ENCODE peak calls at places on chromosomes 16 and 17, in eight cellular contexts. S is tibial nerve; J is activated CD4-positive, alpha-beta T cell treated with anti-CD3 and anti-CD28 coated beads, Interleukin-2, amount 50 U/mL, for 24 hours; A is IMR-90; C is AG04450; E is neural crest cell; B is type B pancreatic cell; K is body of pancreas. H is an unnamed sample.

GRCh38 chr16:87959391-87959968 is 8.2 kb downstream of the BANP start:
- DNase-seq in S (no peak), J (no peak), A (no peak), C (no peak), E (no peak), B (no peak), K (no peak), H (no peak)

GRCh38 chr17:83182620-83183063 is 103.2 kb downstream of the METRNL start:
- DNase-seq in S (peak), J (no peak), A (no peak), C (no peak), E (no peak), B (peak), K (peak), H (no peak)

GRCh38 chr17:39915559-39915958 is 2.9 kb downstream of the GSDMB start:
- DNase-seq in S (no peak), J (no peak), A (no peak), C (no peak), E (no peak), B (no peak), K (no peak), H (no peak)

GRCh38 chr17:11950771-11951519 is 46.3 kb downstream of the ZNF18 start:
- DNase-seq in S (no peak), J (no peak), A (no peak), C (no peak), E (no peak), B (no peak), K (no peak), H (no peak)

GRCh38 chr16:74713876-74714275 is 13.2 kb upstream of the MLKL start:
- DNase-seq in S (no peak), J (no peak), A (no peak), C (no peak), E (no peak), B (no peak), K (no peak), H (no peak)

GRCh38 chr17:67503184-67503583 is 126.1 kb downstream of the PITPNC1 start:
- DNase-seq in S (no peak), J (no peak), A (peak), C (no peak), E (no peak), B (no peak), K (peak), H (no peak)

GRCh38 chr17:57633236-57633635 is 111.9 kb downstream of the CCDC182 start:
- DNase-seq in S (no peak), J (no peak), A (no peak), C (no peak), E (no peak), B (no peak), K (no peak), H (no peak)

GRCh38 chr17:9234404-9234945 is 213.2 kb downstream of the NTN1 start:
- DNase-seq in S (no peak), J (no peak), A (no peak), C (no peak), E (no peak), B (no peak), K (no peak), H (no peak)

GRCh38 chr17:57612202-57613071 is 132.7 kb downstream of the CCDC182 start:
- DNase-seq in S (no peak), J (no peak), A (no peak), C (no peak), E (no peak), B (no peak), K (no peak), H (peak)

GRCh38 chr16:48113471-48113870 is 42.3 kb downstream of the ABCC12 start:
- DNase-seq in S (no peak), J (no peak), A (no peak), C (no peak), E (no peak), B (no peak), K (no peak), H (no peak)

GRCh38 chr16:11138769-11139623 is 117.0 kb downstream of the SOCS1 start:
- DNase-seq in S (peak), J (no peak), A (peak), C (no peak), E (no peak), B (no peak), K (no peak), H (no peak)

GRCh38 chr16:3963203-3963602 is 82.7 kb upstream of the CREBBP start:
- DNase-seq in S (no peak), J (no peak), A (no peak), C (no peak), E (no peak), B (no peak), K (no peak), H (peak)

GRCh38 chr17:1340371-1340770 is 59.7 kb downstream of the YWHAE start:
- DNase-seq in S (no peak), J (no peak), A (no peak), C (no peak), E (no peak), B (no peak), K (no peak), H (no peak)

GRCh38 chr17:48148029-48148759 is 40.6 kb downstream of the SNX11 start:
- DNase-seq in S (no peak), J (no peak), A (no peak), C (no peak), E (no peak), B (no peak), K (no peak), H (no peak)

GRCh38 chr17:60327870-60328362 is 64.0 kb downstream of the USP32 start:
- DNase-seq in S (no peak), J (no peak), A (no peak), C (no peak), E (no peak), B (no peak), K (no peak), H (no peak)

GRCh38 chr16:4330277-4330882 is 14.5 kb downstream of the GLIS2 start:
- DNase-seq in S (peak), J (peak), A (peak), C (no peak), E (peak), B (no peak), K (peak), H (peak)

GRCh38 chr17:6639651-6640535 is 618 bp downstream of the KIAA0753 start:
- DNase-seq in S (no peak), J (no peak), A (peak), C (no peak), E (peak), B (no peak), K (peak), H (no peak)

GRCh38 chr16:7086842-7087616 is 245.6 kb upstream of the RBFOX1 start:
- DNase-seq in S (no peak), J (no peak), A (no peak), C (no peak), E (peak), B (peak), K (peak), H (no peak)

GRCh38 chr16:79790854-79791253 is 190.3 kb upstream of the MAF start:
- DNase-seq in S (no peak), J (no peak), A (no peak), C (no peak), E (no peak), B (no peak), K (no peak), H (no peak)

GRCh38 chr17:72702998-72703397 is 389.5 kb downstream of the SLC39A11 start:
- DNase-seq in S (no peak), J (no peak), A (peak), C (peak), E (no peak), B (no peak), K (no peak), H (no peak)

GRCh38 chr16:85238233-85238647 is 126.0 kb upstream of the CIBAR2 start:
- DNase-seq in S (peak), J (no peak), A (peak), C (peak), E (no peak), B (no peak), K (peak), H (no peak)

GRCh38 chr16:24668481-24669001 is 60.9 kb upstream of the TNRC6A start:
- DNase-seq in S (peak), J (peak), A (peak), C (no peak), E (no peak), B (no peak), K (peak), H (no peak)

GRCh38 chr17:82204831-82205719 is 7.6 kb downstream of the CCDC57 start:
- DNase-seq in S (no peak), J (no peak), A (peak), C (no peak), E (no peak), B (no peak), K (no peak), H (no peak)

GRCh38 chr16:58264961-58265479 is 29.8 kb downstream of the PRSS54 start:
- DNase-seq in S (no peak), J (peak), A (peak), C (peak), E (no peak), B (no peak), K (no peak), H (no peak)

GRCh38 chr16:69311533-69312388 is 611 bp downstream of the VPS4A start:
- DNase-seq in S (no peak), J (peak), A (no peak), C (no peak), E (peak), B (no peak), K (peak), H (peak)

H was measured in T-helper 22 cell.